ENCODE peak calls at places on chromosome 3, in ten cellular contexts. K is HFFc6, W is T-helper 1 cell, E is Daoy, M is lower lobe of right lung, G is natural killer cell, R is islet precursor cell, I is left colon, P is B cell, Y is neuronal stem cell. N is an unnamed sample.

GRCh38 chr3:116000315-116000714 is 377.0 kb downstream of the GAP43 start:
- DNase-seq in R (peak), W (no peak), I (no peak), E (peak), K (peak), P (no peak), G (no peak), Y (no peak), M (no peak), N (no peak)

GRCh38 chr3:32002536-32003368 is 21.2 kb downstream of the ZNF860 start:
- DNase-seq in R (no peak), W (no peak), I (no peak), E (no peak), Y (no peak), P (no peak), M (peak), K (no peak), G (no peak), N (no peak)

GRCh38 chr3:127419641-127420354 is 132.0 kb upstream of the PRR20G start:
- DNase-seq in M (no peak), P (no peak), I (no peak), Y (no peak), R (no peak), E (no peak), K (no peak), G (no peak), W (no peak), N (no peak)

GRCh38 chr3:187610926-187611545 is 59.2 kb downstream of the SST start:
- DNase-seq in Y (no peak), M (no peak), W (no peak), P (no peak), R (peak), G (no peak), K (peak), E (no peak), I (no peak), N (no peak)

GRCh38 chr3:4750306-4751056 is 228.8 kb upstream of the BHLHE40 start:
- DNase-seq in G (no peak), W (no peak), K (peak), I (no peak), Y (peak), P (no peak), M (no peak), R (peak), E (peak), N (peak)

GRCh38 chr3:139522421-139522820 is 17.1 kb downstream of the RBP1 start:
- DNase-seq in G (no peak), W (no peak), I (no peak), R (no peak), M (no peak), Y (no peak), E (no peak), K (no peak), P (no peak), N (no peak)

GRCh38 chr3:86954751-86955150 is 36.2 kb downstream of the VGLL3 start:
- DNase-seq in M (no peak), W (no peak), Y (no peak), I (no peak), R (no peak), P (no peak), G (no peak), K (no peak), E (no peak), N (no peak)

GRCh38 chr3:51887620-51888019 is 12.2 kb upstream of the IQCF5 start:
- DNase-seq in W (no peak), I (no peak), K (no peak), P (no peak), E (no peak), R (no peak), M (no peak), Y (no peak), G (no peak), N (no peak)

GRCh38 chr3:187763850-187764648 is 18.8 kb upstream of the BCL6 start:
- DNase-seq in R (peak), W (no peak), I (no peak), M (no peak), K (no peak), E (no peak), Y (no peak), G (no peak), P (no peak), N (peak)

GRCh38 chr3:141797167-141797773 is 34.1 kb downstream of the GRK7 start:
- DNase-seq in R (peak), Y (peak), K (no peak), E (no peak), I (peak), P (peak), W (no peak), G (peak), M (peak), N (peak)

GRCh38 chr3:134381836-134382442 is 7.7 kb upstream of the AMOTL2 start:
- DNase-seq in I (peak), W (no peak), G (no peak), E (no peak), P (no peak), K (no peak), R (peak), M (peak), Y (no peak), N (no peak)

GRCh38 chr3:113560265-113560664 is 27.9 kb downstream of the SIDT1 start:
- DNase-seq in W (no peak), I (no peak), E (no peak), Y (no peak), P (no peak), K (no peak), M (no peak), R (no peak), G (no peak), N (no peak)

GRCh38 chr3:172259191-172259590 is 189.1 kb downstream of the GHSR start:
- DNase-seq in K (peak), I (no peak), G (no peak), E (no peak), Y (no peak), M (no peak), R (no peak), P (no peak), W (no peak), N (no peak)

GRCh38 chr3:153138267-153139210 is 23.5 kb upstream of the RAP2B start:
- DNase-seq in K (peak), R (peak), I (peak), Y (no peak), E (peak), M (peak), P (no peak), G (no peak), W (no peak), N (no peak)

GRCh38 chr3:151276038-151277027 is 2.0 kb downstream of the P2RY14 start:
- DNase-seq in E (no peak), K (no peak), P (peak), W (no peak), G (no peak), Y (no peak), I (no peak), R (no peak), M (no peak), N (no peak)

GRCh38 chr3:40971191-40972168 is 227.8 kb upstream of the CTNNB1 start:
- DNase-seq in E (peak), R (peak), W (no peak), I (peak), K (peak), Y (no peak), G (peak), M (peak), P (peak), N (no peak)

GRCh38 chr3:186882881-186883685 is 40.6 kb downstream of the ADIPOQ start:
- DNase-seq in R (peak), I (no peak), P (no peak), E (peak), G (no peak), K (peak), M (no peak), W (no peak), Y (no peak), N (no peak)

GRCh38 chr3:96101013-96101412 is 713.4 kb upstream of the EPHA6 start:
- DNase-seq in I (no peak), K (no peak), R (no peak), E (no peak), W (no peak), Y (no peak), G (no peak), M (no peak), P (no peak), N (no peak)

GRCh38 chr3:54146383-54147239 is 24.3 kb downstream of the CACNA2D3 start:
- DNase-seq in Y (no peak), G (no peak), I (no peak), M (peak), R (peak), P (no peak), W (no peak), E (peak), K (no peak), N (peak)

GRCh38 chr3:69231929-69232437 is 109.6 kb upstream of the LMOD3 start:
- DNase-seq in P (no peak), Y (no peak), M (no peak), R (peak), W (no peak), E (no peak), G (no peak), I (no peak), K (no peak), N (no peak)

N was measured in G401.